ENCODE peak calls at places on chromosomes 12 and 14, in six cellular contexts. R, J, O, W, I and U are unnamed samples.

GRCh38 chr12:67391034-67391433 is 121.9 kb downstream of the CAND1 start:
- DNase-seq in O (no peak), J (no peak), R (no peak), W (no peak), I (no peak), U (no peak)

GRCh38 chr12:64433915-64434314 is 18.0 kb upstream of the TBK1 start:
- DNase-seq in O (no peak), W (no peak), I (no peak), J (no peak), R (no peak), U (no peak)

GRCh38 chr12:69415471-69416275 is 54.5 kb upstream of the FRS2 start:
- DNase-seq in W (peak; percentile 75), O (peak; percentile 70), I (no peak), J (peak; percentile 54), R (peak; percentile 25), U (peak; percentile 28)

GRCh38 chr14:32354716-32355115 is 25.6 kb downstream of the AKAP6 start:
- DNase-seq in R (peak; percentile 21), I (no peak), J (no peak), O (no peak), W (no peak), U (no peak)

GRCh38 chr14:97219356-97220017 is 422.3 kb downstream of the VRK1 start:
- DNase-seq in W (no peak), R (no peak), J (no peak), O (no peak), I (no peak), U (no peak)

GRCh38 chr12:44628180-44628579 is 247.9 kb downstream of the NELL2 start:
- DNase-seq in W (no peak), R (no peak), J (no peak), O (no peak), I (no peak), U (no peak)

GRCh38 chr12:6996040-6996441 is 22.2 kb downstream of the LPCAT3 start:
- DNase-seq in I (no peak), J (no peak), W (peak; percentile 14), O (peak; percentile 77), R (no peak), U (no peak)

GRCh38 chr12:128339121-128339520 is 72.2 kb downstream of the TMEM132C start:
- DNase-seq in W (no peak), R (no peak), J (no peak), O (no peak), I (no peak), U (no peak)

GRCh38 chr12:71780207-71780822 is 25.7 kb downstream of the RAB21 start:
- DNase-seq in O (no peak), J (no peak), I (no peak), W (peak; percentile 63), R (no peak), U (no peak)

GRCh38 chr14:50397461-50398196 is 948 bp upstream of the CDKL1 start:
- DNase-seq in W (peak; percentile 68), R (no peak), I (no peak), O (peak; percentile 61), J (no peak), U (no peak)

GRCh38 chr12:20099395-20099976 is 268.9 kb upstream of the PDE3A start:
- DNase-seq in R (no peak), I (no peak), O (no peak), W (no peak), J (no peak), U (no peak)

GRCh38 chr14:29521526-29522137 is 406.0 kb downstream of the PRKD1 start:
- DNase-seq in I (no peak), R (no peak), O (no peak), W (peak; percentile 51), J (no peak), U (no peak)

GRCh38 chr14:29518335-29518734 is 409.3 kb downstream of the PRKD1 start:
- DNase-seq in J (no peak), R (no peak), I (no peak), O (no peak), W (peak; percentile 39), U (no peak)
- TF ChIP-seq CTCF in J (no peak), R (no peak), I (no peak), O (no peak), W (peak; percentile 53), U (no peak)

DNA sequence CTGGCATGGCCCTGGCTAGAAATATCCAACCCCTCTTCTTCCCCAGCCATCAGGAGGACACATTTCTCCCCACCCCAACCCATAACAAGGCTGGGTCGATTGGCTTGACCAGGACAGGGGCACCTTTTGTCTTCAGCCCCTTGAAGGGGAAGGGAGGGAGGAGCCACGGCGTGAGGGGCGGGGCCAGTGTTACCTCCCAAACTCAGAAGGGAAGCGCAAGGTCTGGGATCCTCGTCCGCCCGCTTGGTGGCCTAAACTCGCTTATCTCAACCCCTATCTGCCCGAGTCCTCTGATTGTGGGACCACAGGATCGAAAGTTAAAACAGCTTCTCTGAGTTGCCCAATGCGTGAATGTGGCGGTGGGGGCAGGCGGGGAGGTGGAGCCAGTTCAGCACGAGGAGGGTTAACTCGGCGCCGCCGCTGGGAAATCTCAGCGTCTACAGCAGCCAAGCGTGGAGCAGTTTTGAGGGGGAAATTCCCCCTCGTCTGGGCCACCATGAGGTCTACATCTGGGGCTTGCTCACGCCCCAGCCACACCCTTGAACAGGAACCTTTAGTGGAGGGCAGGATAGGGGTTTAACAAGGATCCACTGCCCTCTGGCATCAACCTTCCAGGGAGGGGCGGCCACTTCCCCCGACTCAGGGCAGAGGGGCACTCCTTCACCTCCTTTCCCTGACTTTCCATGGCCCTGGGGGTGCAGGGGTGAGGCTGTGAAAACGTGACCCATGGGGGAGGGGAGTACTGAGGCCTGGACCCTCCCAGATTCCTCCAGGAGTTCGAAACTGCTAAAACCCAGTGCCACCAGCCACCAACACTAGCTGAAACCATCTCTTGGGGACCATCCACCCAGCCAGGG is 745 bp downstream of the STAT6 start:
- DNase-seq in O (peak; percentile 77), W (peak; percentile 32), J (no peak), R (peak; percentile 80), I (peak; percentile 91), U (no peak)
- TF ChIP-seq CTCF in O (no peak), W (no peak), J (no peak), R (peak; percentile 10), I (no peak), U (no peak)

DNA sequence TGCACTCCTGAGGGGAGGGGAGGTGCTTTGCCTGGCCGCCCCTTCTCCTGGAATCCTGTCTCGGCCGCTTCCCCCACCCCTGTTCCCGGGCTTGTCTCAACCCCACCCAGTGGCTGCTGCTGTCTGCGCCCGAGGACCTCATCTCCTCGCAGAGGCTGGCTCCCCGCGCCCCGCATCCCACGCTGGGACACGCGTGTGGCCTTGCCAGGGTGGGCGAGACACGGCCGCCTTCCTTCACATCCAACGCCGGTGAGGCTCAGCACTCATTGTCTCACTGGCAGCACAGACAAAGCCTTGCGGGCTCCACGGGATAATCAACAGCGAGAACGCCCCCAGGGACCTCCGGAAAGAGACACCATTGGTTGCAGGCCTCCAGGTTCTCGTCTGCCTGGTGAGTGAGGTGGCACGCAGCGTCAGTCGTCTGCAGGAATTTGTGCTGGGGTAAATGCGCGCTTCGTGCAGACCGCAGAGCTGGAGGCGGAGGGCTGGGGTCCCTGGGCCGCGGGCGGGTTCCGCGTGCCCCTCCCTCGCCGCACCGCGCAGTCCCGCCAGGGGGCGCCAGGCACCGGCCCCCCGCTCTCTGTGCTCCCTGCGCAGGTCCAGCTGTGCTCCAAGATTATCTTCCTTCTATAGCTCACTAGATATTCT is 26.8 kb downstream of the CCDC177 start:
- DNase-seq in R (no peak), O (no peak), J (no peak), W (no peak), I (peak; percentile 68), U (no peak)
- TF ChIP-seq CTCF in R (peak; percentile 59), O (peak; percentile 43), J (peak; percentile 18), W (peak; percentile 61), I (peak; percentile 30), U (no peak)

GRCh38 chr12:139585-139984 is 73.0 kb downstream of the IQSEC3 start:
- DNase-seq in O (no peak), W (no peak), J (no peak), R (no peak), I (no peak), U (no peak)

GRCh38 chr12:135127-135526 is 68.6 kb downstream of the IQSEC3 start:
- DNase-seq in I (no peak), R (no peak), W (no peak), J (no peak), O (no peak), U (no peak)

GRCh38 chr12:138171-138897 is 71.8 kb downstream of the IQSEC3 start:
- DNase-seq in I (no peak), W (no peak), J (no peak), O (no peak), R (no peak), U (no peak)

GRCh38 chr12:143964-144649 is 69.8 kb downstream of the SLC6A12 start:
- DNase-seq in I (no peak), J (no peak), O (no peak), R (no peak), W (peak; percentile 18), U (no peak)

GRCh38 chr12:138898-139534 is 72.4 kb downstream of the IQSEC3 start:
- DNase-seq in W (no peak), I (no peak), R (peak; percentile 29), O (no peak), J (no peak), U (no peak)
- TF ChIP-seq CTCF in W (no peak), I (no peak), R (no peak), O (no peak), J (no peak), U (no peak)

DNA sequence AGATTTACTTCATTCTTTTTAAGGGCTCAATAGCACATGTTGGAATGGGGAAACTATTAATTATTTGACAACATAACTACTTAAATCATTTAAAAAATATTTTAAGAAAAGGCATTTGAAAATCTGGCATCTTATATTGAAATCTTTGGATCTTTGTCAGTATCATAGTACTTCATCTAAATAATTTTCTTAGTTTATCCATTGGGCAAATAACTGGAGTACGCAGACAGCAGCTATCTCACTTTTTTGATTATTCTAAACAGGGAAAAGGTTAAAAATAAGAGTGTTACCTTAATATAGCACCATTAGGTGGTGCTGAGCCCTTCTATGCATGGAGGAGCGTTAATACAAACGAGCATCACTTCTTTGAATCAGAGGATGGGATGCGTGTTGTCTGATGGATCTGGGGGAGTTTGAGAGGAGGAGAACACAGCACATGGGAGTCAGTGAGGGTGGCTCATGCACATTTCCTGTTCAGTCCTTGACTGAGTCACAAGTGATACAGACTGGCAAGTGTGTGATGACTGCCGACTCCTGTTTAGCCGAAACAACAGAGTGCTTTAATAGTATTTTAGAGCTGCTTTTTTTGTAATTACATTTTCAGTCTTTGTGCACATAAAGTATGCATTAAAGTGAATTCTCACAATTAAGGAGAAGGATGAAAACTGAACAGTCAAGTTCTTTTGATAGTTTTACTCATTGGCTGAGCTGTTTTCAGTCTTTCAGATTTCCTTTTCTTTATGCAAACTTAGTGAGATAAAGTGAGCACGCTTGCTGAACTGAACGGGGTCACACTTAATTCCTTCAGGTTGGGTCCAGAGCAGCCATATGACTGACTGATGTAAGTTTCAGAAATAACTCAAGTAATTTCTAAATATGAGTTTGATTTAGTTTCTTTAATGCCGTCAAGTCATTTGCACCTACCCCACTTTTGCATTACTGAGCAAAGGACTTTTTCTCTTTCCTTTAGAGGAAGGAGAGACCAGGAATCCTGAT is 92.7 kb downstream of the DIP2B start:
- DNase-seq in O (no peak), W (peak; percentile 83), J (no peak), I (no peak), R (no peak), U (no peak)
- TF ChIP-seq CTCF in O (no peak), W (peak; percentile 47), J (no peak), I (no peak), R (no peak), U (no peak)